ENCODE peak calls at places on chromosomes 5 and 9, in ten cellular contexts. P, U, L, X, Z, V, O, Q, F and W are unnamed samples.

GRCh38 chr9:121839726-121840500 is 188.5 kb downstream of the DAB2IP start:
- DNase-seq in P (no peak), U (no peak), L (no peak), X (no peak), Z (no peak), V (no peak), O (no peak), Q (no peak), F (no peak), W (no peak)

GRCh38 chr9:93128715-93129224 is 5.3 kb downstream of the NINJ1 start:
- DNase-seq in P (no peak), U (no peak), L (no peak), X (no peak), Z (no peak), V (no peak), O (no peak), Q (no peak), F (no peak), W (no peak)

GRCh38 chr5:179795049-179795862 is 1.5 kb downstream of the LTC4S start:
- DNase-seq in P (peak), U (no peak), L (no peak), X (no peak), Z (no peak), V (no peak), O (no peak), Q (no peak), F (no peak), W (no peak)

GRCh38 chr9:14880951-14881465 is 29.2 kb downstream of the FREM1 start:
- DNase-seq in P (no peak), U (no peak), L (no peak), X (no peak), Z (no peak), V (no peak), O (no peak), Q (no peak), F (no peak), W (no peak)

GRCh38 chr9:114264806-114265550 is 57.9 kb upstream of the ORM1 start:
- DNase-seq in P (no peak), U (no peak), L (no peak), X (no peak), Z (no peak), V (no peak), O (no peak), Q (no peak), F (no peak), W (no peak)

GRCh38 chr5:43042626-43043399 is 2.7 kb upstream of the ANXA2R start:
- DNase-seq in P (peak), U (no peak), L (peak), X (peak), Z (peak), V (peak), O (peak), Q (no peak), F (peak), W (peak)

GRCh38 chr5:137176609-137177008 is 322.5 kb downstream of the SPOCK1 start:
- DNase-seq in P (no peak), U (no peak), L (no peak), X (no peak), Z (no peak), V (no peak), O (no peak), Q (no peak), F (no peak), W (no peak)

GRCh38 chr5:179568731-179569130 is 18.4 kb downstream of the RUFY1 start:
- DNase-seq in P (no peak), U (no peak), L (no peak), X (no peak), Z (no peak), V (no peak), O (no peak), Q (no peak), F (no peak), W (no peak)

GRCh38 chr5:140054086-140054689 is 11.1 kb upstream of the NRG2 start:
- DNase-seq in P (no peak), U (no peak), L (no peak), X (no peak), Z (no peak), V (no peak), O (no peak), Q (no peak), F (peak), W (no peak)

GRCh38 chr5:73591698-73592501 is 26.4 kb downstream of the UTP15 start:
- DNase-seq in P (no peak), U (no peak), L (no peak), X (no peak), Z (no peak), V (no peak), O (no peak), Q (no peak), F (no peak), W (no peak)

GRCh38 chr9:129267141-129267540 is 89.1 kb upstream of the IER5L start:
- DNase-seq in P (no peak), U (no peak), L (no peak), X (no peak), Z (no peak), V (no peak), O (no peak), Q (no peak), F (no peak), W (no peak)

GRCh38 chr9:95134457-95134881 is 183.0 kb downstream of the FANCC start:
- DNase-seq in P (peak), U (no peak), L (no peak), X (no peak), Z (no peak), V (no peak), O (no peak), Q (no peak), F (no peak), W (no peak)

GRCh38 chr5:14881826-14882225 is 10.2 kb upstream of the ANKH start:
- DNase-seq in P (no peak), U (no peak), L (no peak), X (no peak), Z (no peak), V (no peak), O (no peak), Q (no peak), F (no peak), W (no peak)

GRCh38 chr9:137029058-137029922 is 1.3 kb upstream of the ABCA2 start:
- DNase-seq in P (peak), U (no peak), L (peak), X (peak), Z (peak), V (peak), O (peak), Q (peak), F (peak), W (peak)

GRCh38 chr9:114779352-114779845 is 26.4 kb downstream of the TNFSF15 start:
- DNase-seq in P (peak), U (no peak), L (no peak), X (no peak), Z (no peak), V (no peak), O (no peak), Q (no peak), F (peak), W (no peak)

GRCh38 chr9:82880353-82880752 is 182.6 kb downstream of the RASEF start:
- DNase-seq in P (no peak), U (no peak), L (no peak), X (no peak), Z (no peak), V (no peak), O (no peak), Q (no peak), F (no peak), W (no peak)

GRCh38 chr9:13278368-13279246 is 885 bp downstream of the MPDZ start:
- DNase-seq in P (no peak), U (no peak), L (peak), X (peak), Z (no peak), V (no peak), O (no peak), Q (no peak), F (peak), W (no peak)

GRCh38 chr5:37867634-37868033 is 27.8 kb upstream of the GDNF start:
- DNase-seq in P (no peak), U (no peak), L (no peak), X (no peak), Z (no peak), V (no peak), O (no peak), Q (no peak), F (no peak), W (no peak)

GRCh38 chr5:135435467-135436330 is 11.4 kb downstream of the DCANP1 start:
- DNase-seq in P (no peak), U (no peak), L (no peak), X (no peak), Z (no peak), V (no peak), O (no peak), Q (no peak), F (no peak), W (no peak)

GRCh38 chr9:2313512-2313911 is 298.4 kb downstream of the SMARCA2 start:
- DNase-seq in P (no peak), U (no peak), L (no peak), X (no peak), Z (no peak), V (no peak), O (no peak), Q (no peak), F (no peak), W (no peak)

GRCh38 chr5:128559300-128560297 is 21.6 kb upstream of the FBN2 start:
- DNase-seq in P (no peak), U (no peak), L (no peak), X (no peak), Z (no peak), V (no peak), O (no peak), Q (no peak), F (no peak), W (no peak)

GRCh38 chr5:178285399-178286225 is 53.0 kb upstream of the PHYKPL start:
- DNase-seq in P (no peak), U (no peak), L (no peak), X (no peak), Z (no peak), V (no peak), O (no peak), Q (no peak), F (no peak), W (no peak)

GRCh38 chr9:109249615-109250014 is 71.2 kb downstream of the EPB41L4B start:
- DNase-seq in P (no peak), U (no peak), L (no peak), X (peak), Z (no peak), V (no peak), O (no peak), Q (no peak), F (no peak), W (no peak)

GRCh38 chr9:13267743-13268142 is 11.7 kb downstream of the MPDZ start:
- DNase-seq in P (no peak), U (no peak), L (no peak), X (no peak), Z (no peak), V (no peak), O (no peak), Q (no peak), F (no peak), W (no peak)

GRCh38 chr9:23219471-23219870 is 606.6 kb downstream of the ELAVL2 start:
- DNase-seq in P (no peak), U (no peak), L (no peak), X (no peak), Z (no peak), V (no peak), O (no peak), Q (no peak), F (no peak), W (no peak)

GRCh38 chr9:103713631-103714030 is 380.5 kb upstream of the SMC2 start:
- DNase-seq in P (no peak), U (no peak), L (no peak), X (no peak), Z (no peak), V (no peak), O (no peak), Q (no peak), F (no peak), W (no peak)

GRCh38 chr9:86667307-86667706 is 280.0 kb downstream of the GAS1 start:
- DNase-seq in P (no peak), U (no peak), L (no peak), X (no peak), Z (no peak), V (no peak), O (no peak), Q (no peak), F (no peak), W (no peak)

GRCh38 chr5:179123491-179124328 is 63.5 kb downstream of the ZNF354C start:
- DNase-seq in P (no peak), U (no peak), L (no peak), X (no peak), Z (peak), V (no peak), O (no peak), Q (no peak), F (no peak), W (no peak)

GRCh38 chr5:82885657-82886389 is 191.4 kb downstream of the TMEM167A start:
- DNase-seq in P (peak), U (no peak), L (peak), X (no peak), Z (no peak), V (no peak), O (no peak), Q (no peak), F (no peak), W (no peak)

GRCh38 chr5:82165740-82166530 is 112.2 kb downstream of the RPS23 start:
- DNase-seq in P (peak), U (peak), L (peak), X (peak), Z (no peak), V (peak), O (peak), Q (no peak), F (peak), W (peak)

GRCh38 chr9:87557996-87558395 is 60.3 kb downstream of the DAPK1 start:
- DNase-seq in P (no peak), U (no peak), L (no peak), X (no peak), Z (no peak), V (no peak), O (no peak), Q (no peak), F (peak), W (no peak)

GRCh38 chr5:137205237-137205636 is 293.9 kb downstream of the SPOCK1 start:
- DNase-seq in P (no peak), U (no peak), L (no peak), X (no peak), Z (no peak), V (no peak), O (no peak), Q (no peak), F (no peak), W (no peak)

GRCh38 chr9:120348951-120349429 is 231.0 kb downstream of the CDK5RAP2 start:
- DNase-seq in P (peak), U (no peak), L (peak), X (peak), Z (no peak), V (no peak), O (peak), Q (no peak), F (no peak), W (no peak)

GRCh38 chr5:137186759-137187461 is 312.2 kb downstream of the SPOCK1 start:
- DNase-seq in P (no peak), U (no peak), L (no peak), X (no peak), Z (no peak), V (no peak), O (no peak), Q (no peak), F (peak), W (no peak)

GRCh38 chr5:124867064-124867707 is 120.7 kb upstream of the ZNF608 start:
- DNase-seq in P (peak), U (no peak), L (no peak), X (no peak), Z (no peak), V (no peak), O (no peak), Q (no peak), F (no peak), W (no peak)